ENCODE peak calls at places on chromosomes 7 and 10, in four cellular contexts. E is kidney, L is neural progenitor cell, J is GM12878. Z is an unnamed sample.

GRCh38 chr10:23351914-23352313 is 7.3 kb upstream of the C10orf67 start:
- DNase-seq in L (no peak), J (no peak), E (no peak), Z (no peak)

GRCh38 chr10:110065269-110065668 is 57.5 kb downstream of the ADD3 start:
- DNase-seq in E (no peak), L (no peak), J (no peak), Z (no peak)

GRCh38 chr7:5422324-5423271 is 1.0 kb downstream of the TNRC18 start:
- DNase-seq in J (no peak), E (peak), L (peak), Z (no peak)

GRCh38 chr10:48215148-48215982 is 59.1 kb downstream of the FRMPD2 start:
- DNase-seq in E (no peak), J (peak), L (peak), Z (peak)

GRCh38 chr7:46191776-46192175 is 270.7 kb upstream of the IGFBP3 start:
- DNase-seq in J (no peak), L (no peak), E (no peak), Z (no peak)

GRCh38 chr7:115546790-115547189 is 483.8 kb downstream of the TFEC start:
- DNase-seq in L (no peak), J (no peak), E (no peak), Z (no peak)

GRCh38 chr7:36300696-36301350 is 88.8 kb upstream of the ANLN start:
- DNase-seq in J (no peak), E (peak), L (peak), Z (no peak)

GRCh38 chr7:65448824-65449504 is 75.3 kb downstream of the ZNF92 start:
- DNase-seq in L (no peak), E (no peak), J (no peak), Z (no peak)

GRCh38 chr7:78905449-78905848 is 548.0 kb downstream of the MAGI2 start:
- DNase-seq in J (no peak), L (no peak), E (no peak), Z (no peak)

GRCh38 chr10:634256-634655 is 55.2 kb downstream of the DIP2C start:
- DNase-seq in E (no peak), L (no peak), J (no peak), Z (no peak)

GRCh38 chr7:37218956-37219355 is 229.7 kb downstream of the ELMO1 start:
- DNase-seq in E (no peak), L (peak), J (no peak), Z (no peak)

GRCh38 chr7:140695381-140695780 is 1.1 kb upstream of the NDUFB2 start:
- DNase-seq in L (no peak), E (peak), J (no peak), Z (no peak)

GRCh38 chr7:5139998-5140397 is 50.0 kb upstream of the WIPI2 start:
- DNase-seq in L (peak), J (peak), E (no peak), Z (peak)

GRCh38 chr7:91383186-91383585 is 119.0 kb downstream of the FZD1 start:
- DNase-seq in J (no peak), L (no peak), E (no peak), Z (no peak)

GRCh38 chr7:68166525-68166924 is 1169.9 kb downstream of the TYW1 start:
- DNase-seq in J (no peak), L (no peak), E (no peak), Z (no peak)

GRCh38 chr10:13633689-13634088 is 46.9 kb downstream of the PRPF18 start:
- DNase-seq in L (peak), J (no peak), E (no peak), Z (no peak)

GRCh38 chr10:9219860-9220259 is 1165.4 kb downstream of the GATA3 start:
- DNase-seq in E (no peak), L (no peak), J (no peak), Z (no peak)

GRCh38 chr7:158887594-158887993 is 31.2 kb downstream of the DYNC2I1 start:
- DNase-seq in E (no peak), L (no peak), J (no peak), Z (no peak)

GRCh38 chr10:79391231-79392019 is 44.2 kb downstream of the PPIF start:
- DNase-seq in L (no peak), E (peak), J (no peak), Z (no peak)

GRCh38 chr7:134318443-134318842 is 1.7 kb upstream of the SLC35B4 start:
- DNase-seq in J (no peak), L (no peak), E (no peak), Z (no peak)

GRCh38 chr10:103564799-103565365 is 71.4 kb downstream of the NEURL1 start:
- DNase-seq in E (no peak), J (no peak), L (peak), Z (peak)

GRCh38 chr10:84329094-84329611 is 764 bp downstream of the CCSER2 start:
- DNase-seq in E (no peak), L (peak), J (no peak), Z (peak)

GRCh38 chr7:56115852-56116538 is at the start of gene NUPR2:
- DNase-seq in L (no peak), J (no peak), E (peak), Z (no peak)

GRCh38 chr10:34427911-34428216 is 387.2 kb downstream of the PARD3 start:
- DNase-seq in E (no peak), L (no peak), J (no peak), Z (no peak)

GRCh38 chr7:5229451-5230271 is 39.6 kb downstream of the WIPI2 start:
- DNase-seq in L (no peak), E (peak), J (no peak), Z (no peak)

GRCh38 chr7:8418627-8419245 is 14.7 kb upstream of the NXPH1 start:
- DNase-seq in J (peak), E (no peak), L (peak), Z (peak)

GRCh38 chr7:2495402-2496309 is 19.5 kb upstream of the GRIFIN start:
- DNase-seq in E (peak), L (peak), J (no peak), Z (no peak)

GRCh38 chr7:28984631-28985030 is 26.5 kb upstream of the TRIL start:
- DNase-seq in J (no peak), E (no peak), L (peak), Z (no peak)

DNA sequence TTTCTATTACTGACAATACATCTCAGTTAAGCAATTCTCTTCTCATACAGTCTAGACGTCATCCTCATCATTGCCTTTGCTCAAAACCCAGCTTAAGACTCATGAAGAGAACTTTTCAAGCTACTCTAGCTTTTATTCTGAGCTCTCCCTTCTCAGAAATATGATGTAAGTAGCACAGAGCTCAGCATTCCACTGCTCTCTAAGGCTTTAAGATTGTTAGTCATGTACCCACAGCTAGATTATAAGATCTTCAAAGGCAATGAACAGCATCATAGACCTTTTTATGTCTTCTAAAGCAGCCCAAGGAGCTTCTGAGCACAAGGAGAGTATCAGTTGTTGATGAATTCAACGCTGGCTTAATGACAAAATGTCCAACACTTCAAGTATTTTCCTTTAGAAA is 119.3 kb downstream of the NRP1 start:
- DNase-seq in J (no peak), L (no peak), E (no peak), Z (no peak)
- H3K9ac ChIP-seq in J (no peak), L (no peak), E (no peak), Z (no peak)

DNA sequence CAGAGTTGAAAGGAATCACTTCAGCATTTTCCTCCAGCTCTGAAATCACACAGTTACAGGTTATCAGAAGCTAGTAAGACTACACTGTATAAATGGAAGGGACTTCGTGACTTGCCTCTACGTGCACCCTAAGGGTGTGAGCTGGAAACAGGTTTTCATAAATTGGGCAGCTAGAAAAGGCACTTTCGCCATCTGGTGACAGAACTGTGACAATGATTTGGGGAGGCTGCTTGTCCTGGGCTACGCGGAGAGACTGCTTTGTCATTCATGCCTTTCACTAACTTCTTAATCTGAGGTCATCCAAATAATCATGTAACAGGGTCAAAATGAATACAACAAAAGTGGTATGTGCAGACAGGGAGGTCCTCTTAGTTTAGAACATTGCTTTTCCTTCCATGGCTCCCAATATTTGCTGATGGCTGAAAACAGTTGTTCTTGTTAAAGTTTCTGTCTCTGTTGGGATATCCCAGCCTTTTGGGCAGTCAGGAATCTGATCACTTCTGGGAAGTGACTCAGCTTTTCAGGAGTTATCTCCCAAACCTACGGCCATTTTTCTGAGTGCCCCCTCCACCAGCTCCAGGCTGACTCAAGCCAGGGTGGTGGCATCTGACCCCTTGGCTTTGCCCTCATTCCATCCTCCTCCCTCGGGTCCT is 17.8 kb downstream of the VWC2 start:
- DNase-seq in L (peak), J (no peak), E (no peak), Z (peak)
- H3K9ac ChIP-seq in L (no peak), J (no peak), E (no peak), Z (no peak)

DNA sequence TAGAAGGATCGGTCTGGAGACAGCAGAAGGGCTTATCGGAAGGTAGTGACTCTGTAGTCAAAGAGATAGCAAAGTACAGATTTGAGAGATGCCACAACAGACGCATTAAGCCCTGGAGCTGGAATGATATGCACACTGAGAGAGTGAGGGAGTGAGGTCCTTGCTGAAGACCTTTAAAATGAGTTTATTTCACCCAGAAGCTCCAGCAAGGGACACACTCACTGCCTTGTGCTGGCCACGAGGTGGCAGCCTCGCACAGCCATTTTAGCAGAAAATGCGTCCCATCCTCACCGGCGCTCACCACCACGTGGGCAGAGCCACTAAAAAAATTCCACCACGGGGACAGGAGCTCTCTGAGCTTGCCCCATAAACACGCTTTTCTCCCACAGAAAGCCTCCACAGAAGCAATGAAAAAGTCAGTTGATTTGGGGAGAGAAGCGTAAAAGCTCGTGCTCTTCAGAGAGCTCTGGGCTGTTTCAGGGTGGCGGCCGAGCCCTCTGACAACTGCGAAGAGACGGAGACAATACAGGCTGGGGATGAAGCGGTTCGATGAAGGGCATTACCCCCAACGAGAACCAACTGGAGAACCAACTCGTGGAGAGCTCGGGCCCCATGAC is 163.0 kb upstream of the KLF14 start:
- DNase-seq in E (peak), J (no peak), L (peak), Z (peak)
- H3K9ac ChIP-seq in E (peak), J (no peak), L (no peak), Z (no peak)

GRCh38 chr7:20340839-20341238 is 10.1 kb downstream of the ITGB8 start:
- DNase-seq in L (peak), J (no peak), E (no peak), Z (no peak)
- H3K9ac ChIP-seq in L (no peak), J (no peak), E (no peak), Z (no peak)

DNA sequence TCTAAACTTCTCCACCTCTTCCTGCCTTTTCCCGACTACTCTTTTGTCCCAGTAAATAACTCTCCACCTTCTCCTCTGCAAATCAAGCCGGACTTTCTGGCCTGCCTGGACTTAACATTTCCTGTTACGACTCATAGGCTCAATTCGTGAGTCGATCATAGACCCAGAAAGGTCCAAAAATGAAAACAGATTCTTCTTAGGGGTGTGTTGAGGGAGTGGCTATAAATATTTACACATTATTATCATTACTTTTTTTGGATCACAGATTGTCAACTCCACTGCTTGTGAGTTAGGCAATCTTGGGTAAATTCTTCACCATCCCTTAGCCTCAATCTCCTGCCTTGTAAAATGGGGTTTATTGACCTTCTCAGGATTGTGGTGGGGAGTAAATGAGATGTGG is 58.9 kb upstream of the HABP2 start:
- DNase-seq in J (no peak), L (no peak), E (no peak), Z (no peak)
- H3K9ac ChIP-seq in J (no peak), L (no peak), E (no peak), Z (no peak)

GRCh38 chr7:130909161-130909836 is 175.3 kb upstream of the KLF14 start:
- DNase-seq in E (no peak), L (no peak), J (no peak), Z (no peak)

GRCh38 chr7:130909881-130910672 is 176.1 kb upstream of the KLF14 start:
- DNase-seq in L (no peak), J (no peak), E (no peak), Z (no peak)

GRCh38 chr7:130906575-130906974 is 172.6 kb upstream of the KLF14 start:
- DNase-seq in E (no peak), J (no peak), L (no peak), Z (no peak)

GRCh38 chr7:130907439-130907838 is 173.4 kb upstream of the KLF14 start:
- DNase-seq in E (no peak), J (no peak), L (no peak), Z (no peak)

DNA sequence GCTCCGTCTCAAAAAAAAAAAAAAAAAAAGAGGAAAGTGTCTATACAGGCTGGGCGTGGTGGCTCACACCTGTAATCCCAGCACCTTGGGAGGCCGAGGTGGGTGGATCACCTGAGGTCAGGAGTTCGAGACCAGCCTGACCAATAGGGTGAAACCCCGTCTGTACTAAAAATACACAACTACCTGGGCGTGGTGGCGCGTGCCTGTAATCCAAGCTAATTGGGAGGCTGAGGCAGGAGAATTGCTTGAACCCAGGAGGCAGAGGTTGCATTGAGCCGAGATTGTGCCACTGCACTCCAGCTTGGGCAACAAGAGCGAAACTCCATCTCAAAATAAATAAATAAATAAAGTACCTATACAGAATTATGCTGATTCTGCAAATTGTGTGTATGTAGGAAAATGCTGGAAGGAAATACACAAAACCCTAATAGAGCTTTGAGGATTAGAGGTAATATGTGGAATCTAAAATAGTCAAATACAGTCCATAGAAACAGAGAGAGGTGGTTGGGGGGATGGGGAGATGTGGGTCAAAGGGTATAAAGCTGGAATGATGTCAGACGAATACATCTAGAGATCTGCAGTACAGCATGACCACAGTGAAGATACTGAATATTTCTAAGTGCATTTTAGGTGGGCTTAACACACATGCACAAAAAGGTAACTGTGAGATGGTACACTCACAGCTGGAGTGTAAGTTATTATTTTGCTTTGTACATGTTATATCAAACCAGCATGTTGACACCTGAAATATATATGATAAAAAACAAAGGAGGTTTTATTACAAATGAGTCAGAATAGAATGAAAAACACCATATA is 174.5 kb upstream of the KLF14 start:
- DNase-seq in E (no peak), L (no peak), J (no peak), Z (no peak)
- H3K9ac ChIP-seq in E (no peak), L (no peak), J (no peak), Z (no peak)

GRCh38 chr7:26156454-26157365 is 4.7 kb downstream of the NFE2L3 start:
- DNase-seq in E (no peak), L (no peak), J (peak), Z (peak)

GRCh38 chr7:26157520-26158105 is 5.6 kb downstream of the NFE2L3 start:
- DNase-seq in J (no peak), L (no peak), E (no peak), Z (no peak)

GRCh38 chr7:26155531-26156375 is 3.8 kb downstream of the NFE2L3 start:
- DNase-seq in L (no peak), E (no peak), J (no peak), Z (no peak)

GRCh38 chr7:26162431-26162830 is 10.4 kb downstream of the NFE2L3 start:
- DNase-seq in E (no peak), L (no peak), J (no peak), Z (no peak)

GRCh38 chr7:26159243-26159642 is 7.2 kb downstream of the NFE2L3 start:
- DNase-seq in J (no peak), E (no peak), L (no peak), Z (no peak)
- H3K9ac ChIP-seq in J (no peak), E (no peak), L (no peak), Z (no peak)

GRCh38 chr7:149741629-149742028 is 31.8 kb downstream of the ZNF467 start:
- DNase-seq in J (no peak), E (no peak), L (no peak), Z (peak)
- H3K9ac ChIP-seq in J (no peak), E (peak), L (no peak), Z (peak)

Z was measured in MM.1S.